ENCODE peak calls at places on chromosomes 4 and X, in ten cellular contexts. One of them, this sample, is unnamed.

GRCh38 chrX:119816300-119816699 is 24.9 kb upstream of the RPL39 start:
- DNase-seq in pancreas: no peak
- DNase-seq in endodermal cell: no peak
- DNase-seq in cardiac septum: no peak
- DNase-seq in A549: no peak
- DNase-seq in CD4-positive, CD25-positive, alpha-beta regulatory T cell: no peak
- DNase-seq in progenitor cell of endocrine pancreas: no peak
- DNase-seq in stimulated activated naive CD8-positive, alpha-beta T cell treated with anti-CD3 and anti-CD28 coated beads, Interleukin-15, amount 100 ng/mL, for 72 hours: no peak
- DNase-seq in Calu3: no peak
- DNase-seq in RWPE1: no peak
- DNase-seq in this sample: no peak

GRCh38 chr4:38523524-38524448 is 140.2 kb upstream of the KLF3 start:
- DNase-seq in CD4-positive, CD25-positive, alpha-beta regulatory T cell: peak; percentile 85
- DNase-seq in RWPE1: no peak
- DNase-seq in Calu3: no peak
- DNase-seq in A549: no peak
- DNase-seq in cardiac septum: no peak
- DNase-seq in progenitor cell of endocrine pancreas: no peak
- DNase-seq in endodermal cell: no peak
- DNase-seq in pancreas: no peak
- DNase-seq in stimulated activated naive CD8-positive, alpha-beta T cell treated with anti-CD3 and anti-CD28 coated beads, Interleukin-15, amount 100 ng/mL, for 72 hours: no peak
- DNase-seq in this sample: no peak

GRCh38 chr4:141464366-141464765 is 172.0 kb upstream of the IL15 start:
- DNase-seq in progenitor cell of endocrine pancreas: no peak
- DNase-seq in pancreas: no peak
- DNase-seq in Calu3: no peak
- DNase-seq in A549: no peak
- DNase-seq in endodermal cell: no peak
- DNase-seq in CD4-positive, CD25-positive, alpha-beta regulatory T cell: no peak
- DNase-seq in cardiac septum: no peak
- DNase-seq in RWPE1: no peak
- DNase-seq in stimulated activated naive CD8-positive, alpha-beta T cell treated with anti-CD3 and anti-CD28 coated beads, Interleukin-15, amount 100 ng/mL, for 72 hours: no peak
- DNase-seq in this sample: no peak

GRCh38 chrX:72487661-72488060 is 85.0 kb downstream of the HDAC8 start:
- DNase-seq in stimulated activated naive CD8-positive, alpha-beta T cell treated with anti-CD3 and anti-CD28 coated beads, Interleukin-15, amount 100 ng/mL, for 72 hours: no peak
- DNase-seq in pancreas: no peak
- DNase-seq in Calu3: no peak
- DNase-seq in progenitor cell of endocrine pancreas: no peak
- DNase-seq in endodermal cell: no peak
- DNase-seq in cardiac septum: no peak
- DNase-seq in RWPE1: no peak
- DNase-seq in CD4-positive, CD25-positive, alpha-beta regulatory T cell: no peak
- DNase-seq in A549: no peak
- DNase-seq in this sample: no peak

GRCh38 chrX:10769165-10769564 is 148.8 kb upstream of the MID1 start:
- DNase-seq in progenitor cell of endocrine pancreas: no peak
- DNase-seq in stimulated activated naive CD8-positive, alpha-beta T cell treated with anti-CD3 and anti-CD28 coated beads, Interleukin-15, amount 100 ng/mL, for 72 hours: no peak
- DNase-seq in Calu3: no peak
- DNase-seq in RWPE1: no peak
- DNase-seq in pancreas: no peak
- DNase-seq in endodermal cell: no peak
- DNase-seq in cardiac septum: no peak
- DNase-seq in CD4-positive, CD25-positive, alpha-beta regulatory T cell: peak; percentile 1
- DNase-seq in A549: peak; percentile 32
- DNase-seq in this sample: peak; percentile 45

GRCh38 chr4:55754754-55755350 is 64.7 kb upstream of the EXOC1L start:
- DNase-seq in A549: no peak
- DNase-seq in progenitor cell of endocrine pancreas: no peak
- DNase-seq in stimulated activated naive CD8-positive, alpha-beta T cell treated with anti-CD3 and anti-CD28 coated beads, Interleukin-15, amount 100 ng/mL, for 72 hours: no peak
- DNase-seq in pancreas: no peak
- DNase-seq in cardiac septum: no peak
- DNase-seq in CD4-positive, CD25-positive, alpha-beta regulatory T cell: no peak
- DNase-seq in Calu3: peak; percentile 4
- DNase-seq in endodermal cell: no peak
- DNase-seq in RWPE1: peak; percentile 72
- DNase-seq in this sample: peak; percentile 70

GRCh38 chr4:129371901-129372300 is 275.9 kb downstream of the C4orf33 start:
- DNase-seq in A549: no peak
- DNase-seq in stimulated activated naive CD8-positive, alpha-beta T cell treated with anti-CD3 and anti-CD28 coated beads, Interleukin-15, amount 100 ng/mL, for 72 hours: no peak
- DNase-seq in pancreas: no peak
- DNase-seq in Calu3: no peak
- DNase-seq in RWPE1: no peak
- DNase-seq in endodermal cell: no peak
- DNase-seq in cardiac septum: no peak
- DNase-seq in progenitor cell of endocrine pancreas: no peak
- DNase-seq in CD4-positive, CD25-positive, alpha-beta regulatory T cell: no peak
- DNase-seq in this sample: no peak

GRCh38 chr4:100261346-100261745 is 71.1 kb upstream of the DDIT4L start:
- DNase-seq in RWPE1: no peak
- DNase-seq in endodermal cell: no peak
- DNase-seq in progenitor cell of endocrine pancreas: no peak
- DNase-seq in Calu3: no peak
- DNase-seq in A549: no peak
- DNase-seq in pancreas: no peak
- DNase-seq in stimulated activated naive CD8-positive, alpha-beta T cell treated with anti-CD3 and anti-CD28 coated beads, Interleukin-15, amount 100 ng/mL, for 72 hours: no peak
- DNase-seq in CD4-positive, CD25-positive, alpha-beta regulatory T cell: no peak
- DNase-seq in cardiac septum: no peak
- DNase-seq in this sample: no peak

GRCh38 chr4:167943872-167944505 is 148.3 kb upstream of the ANXA10 start:
- DNase-seq in progenitor cell of endocrine pancreas: no peak
- DNase-seq in CD4-positive, CD25-positive, alpha-beta regulatory T cell: no peak
- DNase-seq in stimulated activated naive CD8-positive, alpha-beta T cell treated with anti-CD3 and anti-CD28 coated beads, Interleukin-15, amount 100 ng/mL, for 72 hours: no peak
- DNase-seq in endodermal cell: no peak
- DNase-seq in RWPE1: no peak
- DNase-seq in Calu3: no peak
- DNase-seq in cardiac septum: no peak
- DNase-seq in pancreas: no peak
- DNase-seq in A549: no peak
- DNase-seq in this sample: no peak

GRCh38 chrX:130631011-130631410 is 229.2 kb downstream of the RBMX2 start:
- DNase-seq in A549: no peak
- DNase-seq in pancreas: no peak
- DNase-seq in Calu3: no peak
- DNase-seq in stimulated activated naive CD8-positive, alpha-beta T cell treated with anti-CD3 and anti-CD28 coated beads, Interleukin-15, amount 100 ng/mL, for 72 hours: no peak
- DNase-seq in progenitor cell of endocrine pancreas: no peak
- DNase-seq in CD4-positive, CD25-positive, alpha-beta regulatory T cell: no peak
- DNase-seq in endodermal cell: no peak
- DNase-seq in RWPE1: no peak
- DNase-seq in cardiac septum: no peak
- DNase-seq in this sample: no peak

GRCh38 chr4:101345596-101346311 is 1.6 kb downstream of the PPP3CA start:
- DNase-seq in pancreas: peak; percentile 53
- DNase-seq in progenitor cell of endocrine pancreas: peak; percentile 34
- DNase-seq in endodermal cell: peak; percentile 75
- DNase-seq in RWPE1: peak; percentile 41
- DNase-seq in CD4-positive, CD25-positive, alpha-beta regulatory T cell: peak; percentile 55
- DNase-seq in stimulated activated naive CD8-positive, alpha-beta T cell treated with anti-CD3 and anti-CD28 coated beads, Interleukin-15, amount 100 ng/mL, for 72 hours: peak; percentile 42
- DNase-seq in Calu3: peak; percentile 19
- DNase-seq in A549: peak; percentile 11
- DNase-seq in cardiac septum: peak; percentile 78
- DNase-seq in this sample: peak; percentile 40

GRCh38 chr4:174192943-174193342 is 90.5 kb downstream of the FBXO8 start:
- DNase-seq in endodermal cell: no peak
- DNase-seq in cardiac septum: no peak
- DNase-seq in stimulated activated naive CD8-positive, alpha-beta T cell treated with anti-CD3 and anti-CD28 coated beads, Interleukin-15, amount 100 ng/mL, for 72 hours: no peak
- DNase-seq in A549: no peak
- DNase-seq in CD4-positive, CD25-positive, alpha-beta regulatory T cell: no peak
- DNase-seq in pancreas: no peak
- DNase-seq in RWPE1: no peak
- DNase-seq in Calu3: no peak
- DNase-seq in progenitor cell of endocrine pancreas: no peak
- DNase-seq in this sample: no peak

GRCh38 chr4:104394409-104394813 is 100.3 kb downstream of the CXXC4 start:
- DNase-seq in A549: no peak
- DNase-seq in endodermal cell: no peak
- DNase-seq in pancreas: no peak
- DNase-seq in RWPE1: no peak
- DNase-seq in cardiac septum: no peak
- DNase-seq in Calu3: no peak
- DNase-seq in progenitor cell of endocrine pancreas: no peak
- DNase-seq in CD4-positive, CD25-positive, alpha-beta regulatory T cell: no peak
- DNase-seq in stimulated activated naive CD8-positive, alpha-beta T cell treated with anti-CD3 and anti-CD28 coated beads, Interleukin-15, amount 100 ng/mL, for 72 hours: no peak
- DNase-seq in this sample: no peak

GRCh38 chr4:173381610-173382009 is 10.9 kb downstream of the SAP30 start:
- DNase-seq in A549: no peak
- DNase-seq in RWPE1: no peak
- DNase-seq in Calu3: no peak
- DNase-seq in pancreas: no peak
- DNase-seq in endodermal cell: no peak
- DNase-seq in progenitor cell of endocrine pancreas: no peak
- DNase-seq in CD4-positive, CD25-positive, alpha-beta regulatory T cell: no peak
- DNase-seq in cardiac septum: no peak
- DNase-seq in stimulated activated naive CD8-positive, alpha-beta T cell treated with anti-CD3 and anti-CD28 coated beads, Interleukin-15, amount 100 ng/mL, for 72 hours: no peak
- DNase-seq in this sample: no peak

GRCh38 chr4:13292372-13292771 is 191.8 kb downstream of the RAB28 start:
- DNase-seq in A549: no peak
- DNase-seq in stimulated activated naive CD8-positive, alpha-beta T cell treated with anti-CD3 and anti-CD28 coated beads, Interleukin-15, amount 100 ng/mL, for 72 hours: no peak
- DNase-seq in progenitor cell of endocrine pancreas: no peak
- DNase-seq in pancreas: no peak
- DNase-seq in Calu3: no peak
- DNase-seq in endodermal cell: no peak
- DNase-seq in RWPE1: no peak
- DNase-seq in cardiac septum: no peak
- DNase-seq in CD4-positive, CD25-positive, alpha-beta regulatory T cell: no peak
- DNase-seq in this sample: no peak